ENCODE peak calls at places on chromosomes 1 and 21, in nine cellular contexts. P is endothelial cell; R is iris pigment epithelial cell; M is activated T-cell treated with anti-CD3 and anti-CD28 coated beads, Interleukin-2, amount 50 U/mL, for 4 hours; C is amniotic stem cell; N is fibroblast of lung; L is activated CD8-positive, alpha-beta T cell treated with anti-CD3 and anti-CD28 coated beads for 36 hours; U is GM12878; A is stimulated activated CD4-positive, alpha-beta T cell treated with anti-CD3 and anti-CD28 coated beads, Interleukin-15, amount 100 ng/mL, for 24 hours. V is an unnamed sample.

GRCh38 chr1:108750476-108751191 is 4.2 kb downstream of the STXBP3 start:
- DNase-seq in C (no peak), M (no peak), P (no peak), L (no peak), A (no peak), N (no peak), U (no peak), R (peak; percentile 4), V (no peak)

GRCh38 chr1:201396859-201397464 is 2.2 kb downstream of the LAD1 start:
- DNase-seq in A (no peak), R (no peak), U (no peak), C (no peak), N (no peak), L (no peak), P (no peak), M (no peak), V (no peak)

GRCh38 chr1:212819704-212820103 is 27.7 kb downstream of the SPATA45 start:
- DNase-seq in P (no peak), A (no peak), N (peak; percentile 43), R (peak; percentile 87), C (no peak), M (no peak), U (peak; percentile 84), L (no peak), V (peak; percentile 8)

GRCh38 chr21:37380349-37381323 is 14.1 kb downstream of the DYRK1A start:
- DNase-seq in P (no peak), C (no peak), N (no peak), M (no peak), A (no peak), R (no peak), L (no peak), U (no peak), V (no peak)

GRCh38 chr1:10059329-10059691 is 26.6 kb downstream of the UBE4B start:
- DNase-seq in C (no peak), R (no peak), N (no peak), L (no peak), M (no peak), U (no peak), P (no peak), A (no peak), V (no peak)

GRCh38 chr21:42431196-42431595 is 27.5 kb downstream of the UBASH3A start:
- DNase-seq in R (no peak), C (no peak), L (no peak), P (no peak), A (no peak), N (no peak), M (no peak), U (no peak), V (no peak)

GRCh38 chr1:89557954-89558353 is 33.3 kb downstream of the LRRC8B start:
- DNase-seq in N (no peak), C (no peak), R (no peak), L (peak; percentile 30), M (no peak), U (no peak), P (no peak), A (peak; percentile 30), V (no peak)

GRCh38 chr1:207848234-207848633 is 62.7 kb downstream of the CD34 start:
- DNase-seq in A (peak; percentile 75), C (no peak), L (peak; percentile 79), M (no peak), R (peak; percentile 85), U (no peak), N (peak; percentile 44), P (no peak), V (no peak)

GRCh38 chr1:210464519-210465039 is 135.9 kb downstream of the HHAT start:
- DNase-seq in N (no peak), C (no peak), P (no peak), A (peak; percentile 22), M (no peak), U (no peak), L (no peak), R (no peak), V (no peak)

GRCh38 chr1:114154963-114155322 is 1.3 kb upstream of the SYT6 start:
- DNase-seq in C (no peak), A (peak; percentile 42), N (no peak), P (peak; percentile 70), U (no peak), M (no peak), R (peak; percentile 2), L (peak; percentile 42), V (no peak)

GRCh38 chr1:17768651-17769241 is 13.6 kb downstream of the ACTL8 start:
- DNase-seq in C (peak; percentile 6), M (no peak), P (no peak), U (no peak), A (no peak), R (peak; percentile 62), N (peak; percentile 78), L (no peak), V (no peak)

GRCh38 chr1:224427346-224427745 is 7.3 kb downstream of the WDR26 start:
- DNase-seq in M (no peak), A (no peak), N (peak; percentile 85), P (no peak), R (peak; percentile 83), C (peak; percentile 74), L (no peak), U (no peak), V (no peak)

GRCh38 chr1:37031871-37032270 is 2.4 kb downstream of the GRIK3 start:
- DNase-seq in P (no peak), C (no peak), R (no peak), N (no peak), M (no peak), L (no peak), U (no peak), A (no peak), V (no peak)

GRCh38 chr1:231161711-231162299 is at the start of gene TRIM67:
- DNase-seq in L (no peak), A (peak; percentile 28), C (no peak), M (no peak), R (peak; percentile 39), N (peak; percentile 7), U (no peak), P (peak; percentile 46), V (no peak)

GRCh38 chr1:230299148-230300006 is 126.8 kb downstream of the PGBD5 start:
- DNase-seq in L (no peak), U (no peak), A (no peak), N (no peak), C (no peak), P (no peak), M (no peak), R (no peak), V (no peak)

GRCh38 chr1:178527117-178527516 is 14.2 kb downstream of the TEX35 start:
- DNase-seq in A (no peak), P (no peak), C (no peak), R (no peak), M (no peak), N (no peak), L (no peak), U (no peak), V (no peak)

GRCh38 chr1:94237291-94238226 is at the start of gene ARHGAP29:
- DNase-seq in R (peak; percentile 80), M (peak; percentile 19), A (peak; percentile 81), U (no peak), C (peak; percentile 40), L (peak; percentile 57), N (peak; percentile 44), P (peak; percentile 94), V (peak; percentile 87)

GRCh38 chr21:42563261-42564045 is 49.8 kb downstream of the SLC37A1 start:
- DNase-seq in P (no peak), A (no peak), C (no peak), U (no peak), L (no peak), M (no peak), R (no peak), N (no peak), V (no peak)

GRCh38 chr1:106924360-106924759 is 132.1 kb upstream of the PRMT6 start:
- DNase-seq in L (no peak), M (no peak), R (peak; percentile 34), A (no peak), P (no peak), U (no peak), N (peak; percentile 22), C (no peak), V (no peak)

GRCh38 chr1:33339413-33339812 is 18.5 kb upstream of the A3GALT2 start:
- DNase-seq in N (no peak), A (no peak), U (no peak), P (no peak), C (no peak), R (peak; percentile 53), L (no peak), M (no peak), V (no peak)

GRCh38 chr1:145962157-145963102 is 1.9 kb downstream of the ANKRD34A start:
- DNase-seq in N (no peak), C (no peak), P (no peak), U (no peak), A (peak; percentile 60), L (peak; percentile 66), M (peak; percentile 20), R (no peak), V (peak; percentile 20)

GRCh38 chr21:43766734-43767497 is 9.2 kb downstream of the CSTB start:
- DNase-seq in C (no peak), P (no peak), N (no peak), A (no peak), R (no peak), L (no peak), U (no peak), M (no peak), V (no peak)

V was measured in germinal center.